ENCODE peak calls at places on chromosomes 2 and 18, in seven cellular contexts. T, K, D, O, F, C and Z are unnamed samples.

GRCh38 chr18:65753520-65753919 is 2.7 kb downstream of the CDH7 start:
- DNase-seq in T (no peak), K (peak), D (peak), O (no peak), F (no peak), C (peak), Z (no peak)

GRCh38 chr2:143489135-143489534 is 359.9 kb downstream of the ARHGAP15 start:
- DNase-seq in T (no peak), K (no peak), D (no peak), O (peak), F (peak), C (no peak), Z (no peak)

GRCh38 chr18:35171315-35171987 is 69.4 kb upstream of the ZNF397 start:
- DNase-seq in T (no peak), K (no peak), D (no peak), O (no peak), F (no peak), C (no peak), Z (no peak)

GRCh38 chr18:3624818-3625716 is 175.1 kb downstream of the TGIF1 start:
- DNase-seq in T (peak), K (no peak), D (no peak), O (peak), F (peak), C (peak), Z (no peak)

GRCh38 chr2:206971805-206972204 is 32.5 kb downstream of the CPO start:
- DNase-seq in T (peak), K (no peak), D (no peak), O (no peak), F (no peak), C (no peak), Z (no peak)

GRCh38 chr18:76518073-76518472 is 23.0 kb upstream of the ZNF516 start:
- DNase-seq in T (no peak), K (no peak), D (no peak), O (no peak), F (no peak), C (no peak), Z (no peak)

GRCh38 chr2:67752964-67753363 is 309.8 kb downstream of the C1D start:
- DNase-seq in T (peak), K (no peak), D (no peak), O (peak), F (peak), C (no peak), Z (no peak)

GRCh38 chr2:60644942-60645341 is 91.5 kb upstream of the BCL11A start:
- DNase-seq in T (no peak), K (no peak), D (no peak), O (no peak), F (no peak), C (peak), Z (no peak)

GRCh38 chr2:26355038-26355995 is 8.7 kb upstream of the ADGRF3 start:
- DNase-seq in T (peak), K (no peak), D (no peak), O (peak), F (peak), C (no peak), Z (no peak)

GRCh38 chr2:96648306-96648705 is 5.7 kb downstream of the FER1L5 start:
- DNase-seq in T (no peak), K (no peak), D (no peak), O (no peak), F (no peak), C (no peak), Z (no peak)

GRCh38 chr2:111169268-111169667 is 48.6 kb downstream of the BCL2L11 start:
- DNase-seq in T (no peak), K (no peak), D (no peak), O (no peak), F (no peak), C (no peak), Z (no peak)

GRCh38 chr2:239392688-239393400 is 8.0 kb downstream of the HDAC4 start:
- DNase-seq in T (no peak), K (no peak), D (no peak), O (no peak), F (no peak), C (no peak), Z (no peak)

GRCh38 chr2:12718662-12719399 is 2.1 kb downstream of the TRIB2 start:
- DNase-seq in T (no peak), K (no peak), D (no peak), O (no peak), F (no peak), C (no peak), Z (no peak)